ENCODE peak calls at places on chromosomes 6 and 20, in ten cellular contexts. X, J, D, S, Z, I, W, G, H and U are unnamed samples.
A peak's percentile ranks its signal among the peaks of the same experiment; 100 is the strongest.

GRCh38 chr6:51968265-51968664 is 119.1 kb downstream of the PKHD1 start:
- DNase-seq in I (no peak), Z (no peak), S (no peak), W (no peak), G (no peak), H (no peak), J (no peak), X (no peak), D (no peak), U (no peak)

GRCh38 chr20:34622821-34623451 is 54.0 kb downstream of the PIGU start:
- DNase-seq in W (no peak), I (no peak), S (no peak), J (no peak), D (no peak), G (no peak), X (no peak), H (no peak), Z (no peak), U (no peak)

GRCh38 chr6:96832780-96833179 is 4.5 kb downstream of the GPR63 start:
- DNase-seq in G (no peak), X (no peak), H (no peak), W (no peak), D (no peak), I (no peak), J (no peak), S (no peak), Z (no peak), U (no peak)

GRCh38 chr20:57374931-57375651 is 16.1 kb upstream of the RBM38 start:
- DNase-seq in G (no peak), J (no peak), I (no peak), X (peak; percentile 63), W (no peak), H (no peak), Z (peak; percentile 73), S (no peak), D (no peak), U (no peak)

GRCh38 chr6:144690109-144690508 is 405.0 kb downstream of the UTRN start:
- DNase-seq in D (no peak), H (no peak), X (no peak), I (no peak), S (no peak), G (no peak), Z (no peak), J (no peak), W (no peak), U (no peak)

GRCh38 chr6:116997496-116997895 is 120.5 kb downstream of the RFX6 start:
- DNase-seq in J (no peak), H (no peak), X (no peak), D (no peak), W (no peak), G (no peak), Z (no peak), S (no peak), I (no peak), U (no peak)

GRCh38 chr6:38154731-38155130 is 335.2 kb downstream of the ZFAND3 start:
- DNase-seq in W (no peak), Z (peak; percentile 59), G (no peak), I (no peak), S (no peak), D (peak; percentile 37), J (no peak), X (no peak), H (no peak), U (no peak)

GRCh38 chr20:48153523-48153922 is 368.2 kb upstream of the SULF2 start:
- DNase-seq in Z (no peak), G (no peak), J (peak; percentile 12), I (no peak), W (no peak), H (peak; percentile 19), X (no peak), D (no peak), S (no peak), U (no peak)

GRCh38 chr6:39608652-39609345 is 116.4 kb downstream of the KIF6 start:
- DNase-seq in G (no peak), S (no peak), D (no peak), J (no peak), Z (no peak), I (no peak), W (no peak), H (no peak), X (no peak), U (no peak)

GRCh38 chr6:93419304-93420162 is at the start of gene EPHA7:
- DNase-seq in Z (peak; percentile 93), H (peak; percentile 93), X (peak; percentile 94), I (peak; percentile 46), J (peak; percentile 95), G (peak; percentile 91), D (peak; percentile 93), W (peak; percentile 94), S (peak; percentile 86), U (peak; percentile 99)

GRCh38 chr20:45320948-45321595 is 13.0 kb upstream of the MATN4 start:
- DNase-seq in H (no peak), W (no peak), Z (peak; percentile 36), S (no peak), I (no peak), J (no peak), X (no peak), D (no peak), G (no peak), U (no peak)

GRCh38 chr20:45323731-45324130 is 15.6 kb upstream of the MATN4 start:
- DNase-seq in S (no peak), Z (no peak), X (no peak), J (peak; percentile 50), D (no peak), G (no peak), I (no peak), W (no peak), H (peak; percentile 64), U (no peak)

GRCh38 chr20:45325367-45325766 is 17.3 kb upstream of the MATN4 start:
- DNase-seq in G (no peak), W (no peak), S (no peak), X (no peak), Z (no peak), J (no peak), H (no peak), D (no peak), I (no peak), U (no peak)

GRCh38 chr20:45318948-45319347 is 10.8 kb upstream of the MATN4 start:
- DNase-seq in G (no peak), H (no peak), I (no peak), X (no peak), D (no peak), W (peak; percentile 31), Z (peak; percentile 2), S (no peak), J (no peak), U (no peak)

DNA sequence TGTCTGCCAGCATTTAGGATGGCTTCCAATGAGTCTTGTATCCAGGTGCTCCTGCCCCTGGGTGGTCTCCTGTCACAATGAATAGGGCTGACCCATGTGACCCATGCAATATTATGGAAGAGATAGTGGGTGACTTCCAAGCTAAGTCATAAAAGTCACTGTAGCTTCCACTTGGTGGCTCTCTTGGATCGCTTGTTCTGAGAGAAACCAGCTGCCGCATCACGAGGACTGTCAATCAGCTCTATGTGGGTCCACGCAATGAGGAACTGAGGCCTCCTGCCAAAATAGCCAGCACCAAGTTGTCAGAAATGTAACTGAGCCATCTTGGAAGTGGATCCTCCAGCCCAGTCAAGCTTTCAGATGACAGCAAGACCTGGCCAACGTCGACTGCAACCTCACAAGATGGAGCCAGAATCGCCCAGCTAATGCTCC is 14.9 kb upstream of the MATN4 start:
- DNase-seq in G (peak; percentile 75), I (no peak), W (peak; percentile 70), X (peak; percentile 80), H (peak; percentile 70), D (peak; percentile 72), J (peak; percentile 50), Z (peak; percentile 73), S (no peak), U (no peak)
- TF ChIP-seq CTCF in G (peak; percentile 58), I (peak; percentile 59), W (peak; percentile 24), X (peak; percentile 33), H (peak; percentile 63), D (peak; percentile 23), J (peak; percentile 25), Z (peak; percentile 32), S (peak; percentile 74), U (peak; percentile 18)

GRCh38 chr20:51446230-51446629 is 96.3 kb downstream of the NFATC2 start:
- DNase-seq in S (no peak), W (no peak), D (no peak), G (no peak), I (no peak), H (no peak), X (no peak), J (no peak), Z (no peak), U (no peak)
- H3K4me3 ChIP-seq in S (no peak overlapping the region), W (no peak overlapping the region), D (no peak overlapping the region), G (no peak overlapping the region), I (no peak overlapping the region), H (peak overlapping the region; percentile 5), X (no peak overlapping the region), J (no peak overlapping the region), Z (no peak overlapping the region), U (no peak overlapping the region)

GRCh38 chr6:16230953-16231352 is 7.4 kb upstream of the GMPR start:
- DNase-seq in X (no peak), Z (no peak), H (no peak), S (no peak), I (no peak), D (no peak), J (no peak), G (no peak), W (no peak), U (no peak)
- TF ChIP-seq CTCF in X (no peak), Z (no peak), H (no peak), S (no peak), I (no peak), D (no peak), J (no peak), G (no peak), W (no peak), U (no peak)

GRCh38 chr6:110185879-110186278 is 5.7 kb downstream of the CDC40 start:
- DNase-seq in H (no peak), W (no peak), G (no peak), Z (no peak), S (no peak), X (no peak), I (no peak), J (no peak), D (no peak), U (no peak)

GRCh38 chr6:110181131-110182027 is 1.2 kb downstream of the CDC40 start:
- DNase-seq in Z (no peak), X (no peak), I (no peak), D (no peak), W (no peak), J (peak; percentile 16), G (no peak), H (no peak), S (no peak), U (no peak)

GRCh38 chr6:110180228-110181008 is at the start of gene CDC40:
- DNase-seq in G (peak; percentile 61), D (peak; percentile 51), J (no peak), X (peak; percentile 68), W (peak; percentile 62), Z (peak; percentile 73), I (peak; percentile 44), H (no peak), S (no peak), U (no peak)

GRCh38 chr6:110179406-110180227 is at the start of gene WASF1:
- DNase-seq in G (peak; percentile 94), I (peak; percentile 62), D (peak; percentile 92), W (peak; percentile 93), Z (peak; percentile 95), X (peak; percentile 96), S (peak; percentile 99), J (peak; percentile 99), H (peak; percentile 96), U (peak; percentile 99)

DNA sequence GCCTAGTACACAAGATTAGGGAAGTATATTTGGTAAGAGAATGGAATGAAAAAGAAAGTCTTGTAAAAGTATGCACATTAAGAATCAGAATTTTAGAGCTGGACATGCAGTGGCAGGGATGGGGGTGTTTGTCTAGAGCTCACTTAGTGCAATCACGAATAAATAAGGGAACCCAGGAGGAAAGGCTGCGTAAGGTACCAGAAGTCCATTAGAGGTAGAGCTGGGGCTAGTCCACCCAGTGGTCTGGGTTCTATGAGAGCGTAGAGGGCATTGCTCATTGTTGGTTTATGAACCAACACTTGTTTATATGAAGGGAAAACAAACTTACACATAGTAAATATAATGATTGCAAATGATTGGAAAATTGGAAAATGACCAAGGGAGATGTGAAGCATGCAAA is 3.1 kb downstream of the CDC40 start:
- DNase-seq in G (no peak), D (no peak), I (no peak), W (no peak), S (no peak), Z (no peak), H (no peak), J (no peak), X (no peak), U (no peak)
- H3K4me3 ChIP-seq in G (no peak overlapping the region), D (no peak overlapping the region), I (no peak overlapping the region), W (no peak overlapping the region), S (no peak overlapping the region), Z (no peak overlapping the region), H (no peak overlapping the region), J (no peak overlapping the region), X (no peak overlapping the region), U (no peak overlapping the region)